ENCODE peak calls at places on chromosomes 11 and 22, in six cellular contexts. Z is uterus, C is heart left ventricle, Q is dorsolateral prefrontal cortex, M is HCT116, D is heart right ventricle. G is an unnamed sample.

GRCh38 chr11:6979365-6979764 is 40.8 kb downstream of the ZNF214 start:
- DNase-seq in Z (no peak), C (no peak), Q (no peak), M (no peak), D (no peak), G (no peak)

GRCh38 chr11:19553683-19554333 is 158.8 kb upstream of the NAV2 start:
- DNase-seq in Z (peak), C (peak), Q (peak), M (peak), D (peak), G (peak)

GRCh38 chr11:9094420-9094819 is 3.0 kb upstream of the SCUBE2 start:
- DNase-seq in Z (no peak), C (no peak), Q (no peak), M (no peak), D (no peak), G (no peak)

GRCh38 chr11:62555464-62556092 is 9.0 kb upstream of the AHNAK start:
- DNase-seq in Z (no peak), C (peak), Q (no peak), M (no peak), D (no peak), G (peak)

GRCh38 chr11:6475936-6476335 is 2.2 kb upstream of the TRIM3 start:
- DNase-seq in Z (no peak), C (no peak), Q (no peak), M (no peak), D (no peak), G (no peak)

GRCh38 chr22:40423882-40424640 is 53.7 kb downstream of the SGSM3 start:
- DNase-seq in Z (no peak), C (no peak), Q (peak), M (no peak), D (no peak), G (no peak)

GRCh38 chr22:46586123-46586519 is 34.1 kb upstream of the GRAMD4 start:
- DNase-seq in Z (no peak), C (no peak), Q (no peak), M (no peak), D (no peak), G (no peak)

GRCh38 chr11:69704508-69705245 is 855 bp upstream of the FGF19 start:
- DNase-seq in Z (no peak), C (no peak), Q (no peak), M (no peak), D (no peak), G (no peak)

GRCh38 chr22:39463931-39464390 is 7.1 kb downstream of the MGAT3 start:
- DNase-seq in Z (no peak), C (no peak), Q (peak), M (no peak), D (peak), G (no peak)

GRCh38 chr11:48683226-48683720 is 194.7 kb downstream of the OR4A47 start:
- DNase-seq in Z (no peak), C (no peak), Q (no peak), M (no peak), D (no peak), G (no peak)

GRCh38 chr11:35932641-35933571 is 11.0 kb upstream of the LDLRAD3 start:
- DNase-seq in Z (no peak), C (no peak), Q (no peak), M (no peak), D (no peak), G (no peak)

DNA sequence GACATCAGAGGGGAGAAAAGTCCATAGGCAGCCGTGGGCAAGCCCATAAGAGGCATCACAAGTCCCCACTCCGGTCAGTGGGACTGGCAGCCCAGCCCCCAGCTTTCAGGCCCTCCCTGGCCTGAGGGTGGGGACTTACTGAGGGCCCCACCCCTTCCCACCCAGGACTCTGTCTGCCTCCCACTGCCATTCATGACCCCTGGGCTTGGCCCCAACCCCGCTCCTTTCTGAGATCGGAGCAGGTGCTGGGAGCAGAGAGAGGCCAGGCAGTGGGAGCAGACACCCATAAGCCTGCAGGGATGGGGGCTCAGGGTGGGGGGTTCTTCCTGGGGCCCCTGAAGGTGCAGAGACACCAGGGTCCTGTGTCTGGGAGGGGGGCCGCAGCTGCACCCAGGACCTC is 5.1 kb downstream of the UPK2 start:
- DNase-seq in Z (no peak), C (no peak), Q (no peak), M (no peak), D (no peak), G (no peak)
- H3K27ac ChIP-seq in Z (no peak), C (no peak), Q (no peak), M (no peak), D (no peak), G (no peak)

GRCh38 chr22:37187891-37188761 is at the start of gene C1QTNF6:
- DNase-seq in Z (peak), C (peak), Q (no peak), M (no peak), D (no peak), G (peak)
- H3K4me3 ChIP-seq in Z (peak), C (peak), Q (peak), M (peak), D (peak), G (no peak)

GRCh38 chr11:122340607-122341006 is 224.6 kb upstream of the BLID start:
- DNase-seq in Z (no peak), C (no peak), Q (no peak), M (no peak), D (no peak), G (no peak)
- H3K27ac ChIP-seq in Z (no peak), C (no peak), Q (no peak), M (no peak), D (no peak), G (no peak)

DNA sequence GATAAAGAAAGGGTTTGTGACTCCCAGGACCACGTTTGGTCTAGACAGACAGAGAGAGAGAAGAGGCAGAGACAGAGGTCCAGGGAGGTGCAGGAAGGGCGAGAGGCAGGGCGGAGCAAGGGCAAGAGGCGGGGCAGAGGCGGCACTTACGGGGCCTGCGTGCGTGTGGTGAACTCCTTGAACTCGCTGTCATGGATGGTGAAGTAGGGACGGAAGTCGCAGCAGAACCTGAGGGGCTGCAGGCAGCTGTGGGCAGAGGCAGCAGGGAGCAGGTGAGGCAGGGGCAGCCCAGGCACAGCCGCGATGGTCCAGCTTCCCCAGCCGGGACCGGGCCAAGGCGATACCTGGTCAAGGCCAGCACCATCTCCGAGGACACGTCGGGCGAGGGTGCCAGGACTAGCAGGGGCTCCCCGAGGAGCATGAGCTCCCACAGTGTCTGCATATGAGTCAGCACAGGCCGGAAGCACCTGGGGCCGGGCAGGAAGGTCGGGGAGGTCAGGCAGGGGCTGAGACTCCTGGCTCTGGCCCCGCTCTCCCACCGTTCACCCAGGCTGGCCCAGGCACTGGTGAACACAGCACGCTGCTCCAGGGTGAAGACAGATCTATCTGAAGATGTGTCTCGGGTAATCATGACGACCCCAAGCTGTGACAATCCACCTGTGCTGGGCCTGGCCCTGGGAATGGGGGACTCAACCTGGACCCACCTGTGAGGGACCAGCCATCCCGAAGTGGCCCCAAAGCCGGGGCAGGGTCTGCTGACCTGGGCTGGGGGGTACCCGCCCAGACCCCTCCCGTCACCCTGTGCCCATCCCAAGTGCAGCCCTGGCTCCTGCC is 7.2 kb upstream of the PLXNB2 start:
- DNase-seq in Z (no peak), C (peak), Q (no peak), M (no peak), D (no peak), G (peak)
- H3K4me3 ChIP-seq in Z (no peak), C (peak), Q (no peak), M (no peak), D (peak), G (peak)

GRCh38 chr11:73194593-73194992 is 23.5 kb upstream of the P2RY2 start:
- DNase-seq in Z (no peak), C (no peak), Q (no peak), M (no peak), D (no peak), G (no peak)

GRCh38 chr11:73192272-73192671 is 25.8 kb upstream of the P2RY2 start:
- DNase-seq in Z (no peak), C (no peak), Q (no peak), M (peak), D (no peak), G (no peak)

GRCh38 chr11:73193251-73194033 is 24.6 kb upstream of the P2RY2 start:
- DNase-seq in Z (no peak), C (no peak), Q (no peak), M (no peak), D (no peak), G (no peak)

GRCh38 chr11:73195191-73196007 is 22.7 kb upstream of the P2RY2 start:
- DNase-seq in Z (no peak), C (no peak), Q (no peak), M (peak), D (no peak), G (peak)

GRCh38 chr11:73194034-73194507 is 24.0 kb upstream of the P2RY2 start:
- DNase-seq in Z (no peak), C (no peak), Q (no peak), M (no peak), D (no peak), G (peak)
- H3K27ac ChIP-seq in Z (no peak), C (no peak), Q (no peak), M (no peak), D (no peak), G (no peak)

GRCh38 chr11:96204721-96205459 is 138.1 kb downstream of the MAML2 start:
- DNase-seq in Z (no peak), C (no peak), Q (no peak), M (no peak), D (no peak), G (no peak)

GRCh38 chr11:96204366-96204659 is 138.7 kb downstream of the MAML2 start:
- DNase-seq in Z (no peak), C (no peak), Q (no peak), M (no peak), D (no peak), G (no peak)

GRCh38 chr11:96205460-96205809 is 137.6 kb downstream of the MAML2 start:
- DNase-seq in Z (no peak), C (no peak), Q (peak), M (no peak), D (no peak), G (no peak)

GRCh38 chr11:96211433-96211832 is 131.6 kb downstream of the MAML2 start:
- DNase-seq in Z (no peak), C (no peak), Q (no peak), M (no peak), D (no peak), G (no peak)

GRCh38 chr11:96207459-96208449 is 135.2 kb downstream of the MAML2 start:
- DNase-seq in Z (no peak), C (no peak), Q (no peak), M (no peak), D (no peak), G (no peak)
- H3K4me3 ChIP-seq in Z (no peak), C (no peak), Q (no peak), M (no peak), D (no peak), G (no peak)

GRCh38 chr11:71170619-71171018 is 81.8 kb downstream of the SHANK2 start:
- DNase-seq in Z (no peak), C (no peak), Q (no peak), M (no peak), D (no peak), G (no peak)
- H3K27ac ChIP-seq in Z (no peak), C (no peak), Q (no peak), M (no peak), D (no peak), G (no peak)

G was measured in adrenal gland.